ENCODE peak calls at places on chromosomes 5 and 9, in four cellular contexts. B is K562, Z is SK-N-SH, O is H1. A is an unnamed sample.

GRCh38 chr9:89367726-89368437 is 49.6 kb downstream of the SECISBP2 start:
- DNase-seq in Z (no peak), O (no peak), B (no peak), A (no peak)

GRCh38 chr5:34563951-34564705 is 92.0 kb upstream of the RAI14 start:
- DNase-seq in O (no peak), Z (no peak), B (peak; percentile 23), A (no peak)

GRCh38 chr5:64831996-64832395 is 63.3 kb downstream of the CWC27 start:
- DNase-seq in O (no peak), B (no peak), Z (no peak), A (no peak)

GRCh38 chr9:128724744-128725211 is 851 bp upstream of the ZDHHC12 start:
- DNase-seq in Z (peak; percentile 74), O (peak; percentile 84), B (peak; percentile 92), A (peak; percentile 80)

GRCh38 chr5:140169410-140169809 is 5.6 kb upstream of the CYSTM1 start:
- DNase-seq in O (no peak), B (peak; percentile 49), Z (no peak), A (no peak)

GRCh38 chr9:26502311-26502710 is 390.3 kb downstream of the CAAP1 start:
- DNase-seq in Z (no peak), O (no peak), B (no peak), A (peak; percentile 64)

GRCh38 chr5:140468188-140468587 is 66.6 kb downstream of the ANKHD1 start:
- DNase-seq in O (no peak), Z (no peak), B (no peak), A (no peak)

GRCh38 chr9:134390537-134390936 is 64.3 kb downstream of the RXRA start:
- DNase-seq in B (no peak), O (no peak), Z (no peak), A (no peak)

GRCh38 chr5:14177651-14178050 is 34.5 kb downstream of the TRIO start:
- DNase-seq in O (no peak), B (no peak), Z (no peak), A (no peak)

GRCh38 chr9:136512651-136513066 is 29.8 kb upstream of the SEC16A start:
- DNase-seq in B (peak; percentile 96), Z (peak; percentile 89), O (no peak), A (peak; percentile 45)

GRCh38 chr5:143759368-143760136 is 52.4 kb upstream of the HMHB1 start:
- DNase-seq in B (no peak), O (no peak), Z (no peak), A (no peak)

GRCh38 chr5:133938039-133938821 is 30.2 kb downstream of the C5orf15 start:
- DNase-seq in O (no peak), Z (no peak), B (peak; percentile 74), A (no peak)

GRCh38 chr9:121499427-121500164 is at the start of gene GGTA1:
- DNase-seq in O (peak; percentile 71), Z (peak; percentile 90), B (peak; percentile 38), A (peak; percentile 44)

GRCh38 chr9:95507456-95508241 is 9.1 kb downstream of the PTCH1 start:
- DNase-seq in Z (peak; percentile 41), B (peak; percentile 42), O (peak; percentile 75), A (peak; percentile 34)

GRCh38 chr5:74952406-74952805 is 86.2 kb upstream of the FAM169A start:
- DNase-seq in B (no peak), O (no peak), Z (no peak), A (no peak)

GRCh38 chr9:130537346-130538050 is 41.9 kb upstream of the FUBP3 start:
- DNase-seq in Z (peak; percentile 68), B (peak; percentile 87), O (no peak), A (no peak)

GRCh38 chr5:170067574-170068170 is 38.0 kb upstream of the FOXI1 start:
- DNase-seq in B (no peak), O (no peak), Z (no peak), A (no peak)

GRCh38 chr5:154273028-154273617 is 82.6 kb downstream of the GALNT10 start:
- DNase-seq in O (no peak), Z (no peak), B (peak; percentile 55), A (no peak)

GRCh38 chr5:141669519-141669918 is 12.5 kb downstream of the ARAP3 start:
- DNase-seq in Z (no peak), B (peak; percentile 42), O (no peak), A (no peak)

GRCh38 chr5:72682561-72682960 is 133.9 kb upstream of the TNPO1 start:
- DNase-seq in B (no peak), O (no peak), Z (no peak), A (no peak)

GRCh38 chr9:124780757-124781151 is 3.8 kb downstream of the OLFML2A start:
- DNase-seq in O (peak; percentile 35), Z (no peak), B (no peak), A (peak; percentile 3)

GRCh38 chr5:30142432-30142831 is 1051.1 kb upstream of the CDH6 start:
- DNase-seq in B (no peak), Z (no peak), O (no peak), A (no peak)

GRCh38 chr5:91168859-91169258 is 214.3 kb downstream of the ARRDC3 start:
- DNase-seq in Z (no peak), O (no peak), B (no peak), A (no peak)

GRCh38 chr5:154993461-154993860 is 20.1 kb upstream of the KIF4B start:
- DNase-seq in B (no peak), Z (no peak), O (no peak), A (no peak)

GRCh38 chr5:8473827-8474568 is 605.0 kb downstream of the MTRR start:
- DNase-seq in O (peak; percentile 53), B (no peak), Z (no peak), A (peak; percentile 53)

GRCh38 chr5:8473016-8473415 is 604.1 kb downstream of the MTRR start:
- DNase-seq in B (no peak), O (no peak), Z (no peak), A (no peak)

GRCh38 chr5:8470489-8470888 is 601.5 kb downstream of the MTRR start:
- DNase-seq in B (no peak), O (no peak), Z (no peak), A (no peak)

GRCh38 chr5:8478308-8478707 is 609.4 kb downstream of the MTRR start:
- DNase-seq in Z (no peak), B (no peak), O (no peak), A (no peak)

GRCh38 chr5:8474569-8474930 is 605.6 kb downstream of the MTRR start:
- DNase-seq in Z (no peak), B (no peak), O (no peak), A (no peak)
- TF ChIP-seq TEAD4 in Z (no peak), B (no peak), O (no peak), A (no peak)

GRCh38 chr5:89401659-89402058 is 518.7 kb upstream of the MEF2C start:
- DNase-seq in B (no peak), O (no peak), Z (no peak), A (no peak)

GRCh38 chr5:89397096-89397495 is 514.1 kb upstream of the MEF2C start:
- DNase-seq in Z (no peak), O (no peak), B (no peak), A (no peak)

GRCh38 chr5:89399553-89399952 is 516.6 kb upstream of the MEF2C start:
- DNase-seq in O (no peak), Z (no peak), B (no peak), A (no peak)

GRCh38 chr5:89401012-89401411 is 518.0 kb upstream of the MEF2C start:
- DNase-seq in B (no peak), Z (no peak), O (no peak), A (no peak)

DNA sequence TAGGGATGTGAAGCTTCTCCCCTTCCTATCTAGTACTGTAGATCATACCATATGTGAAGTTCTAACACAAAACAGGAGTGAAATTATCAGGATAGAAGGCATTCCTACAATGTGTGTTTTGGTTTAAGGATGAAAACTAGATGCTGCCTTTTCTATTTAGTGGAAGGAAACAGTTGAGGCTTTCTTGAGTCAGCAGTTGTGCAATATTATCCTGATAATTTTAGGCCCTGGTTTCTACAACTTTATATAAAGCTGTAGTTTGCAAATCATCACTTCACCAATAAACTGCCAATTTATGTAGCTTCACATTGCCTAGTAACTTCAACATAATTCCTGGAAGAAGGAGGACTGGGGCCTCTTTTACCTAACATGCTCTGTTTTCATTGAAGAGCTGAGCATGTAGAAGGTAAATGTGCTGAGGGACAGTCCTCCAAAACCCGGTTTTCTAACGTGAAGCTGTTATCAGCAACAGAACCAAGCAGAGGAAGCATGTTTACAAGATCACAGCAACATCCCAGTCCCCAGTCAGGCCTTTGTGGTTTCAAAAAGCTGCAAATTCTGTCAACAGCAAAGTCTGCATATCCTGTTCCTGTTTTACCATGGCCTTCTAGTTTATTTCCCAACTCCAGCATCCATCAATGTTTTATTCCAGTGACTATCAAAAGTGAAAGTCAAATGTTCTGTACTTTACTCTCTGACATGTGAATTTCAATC is 513.4 kb upstream of the MEF2C start:
- DNase-seq in B (peak; percentile 47), O (no peak), Z (no peak), A (no peak)
- TF ChIP-seq TEAD4 in B (peak; percentile 67), O (no peak), Z (no peak), A (no peak)

GRCh38 chr5:40401281-40401680 is 278.4 kb upstream of the PTGER4 start:
- DNase-seq in Z (no peak), O (no peak), B (no peak), A (no peak)
- TF ChIP-seq TEAD4 in Z (no peak), O (no peak), B (no peak), A (no peak)

DNA sequence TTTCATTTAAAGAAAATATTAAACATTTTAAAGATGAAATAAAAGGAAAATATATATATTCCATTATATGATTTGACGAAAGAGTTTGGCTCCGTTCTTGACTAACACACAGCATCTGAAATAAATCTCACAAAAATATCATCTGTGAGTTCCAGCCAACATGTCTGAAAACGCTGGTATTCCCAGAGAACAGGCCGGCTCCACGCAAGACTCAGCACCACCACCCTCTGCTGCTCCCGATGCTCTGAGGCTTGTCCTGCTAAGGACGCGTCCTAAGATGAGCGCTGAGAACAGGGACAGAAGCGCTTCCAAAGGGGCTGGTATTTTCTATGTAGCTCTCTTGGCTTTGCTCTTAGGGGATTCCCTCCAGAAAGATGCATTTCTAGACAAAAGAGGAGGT is 40.6 kb upstream of the N4BP3 start:
- DNase-seq in Z (no peak), O (no peak), B (no peak), A (no peak)
- TF ChIP-seq TEAD4 in Z (no peak), O (no peak), B (no peak), A (no peak)

GRCh38 chr9:33220681-33221567 is 19.0 kb upstream of the SPINK4 start:
- DNase-seq in Z (no peak), B (no peak), O (no peak), A (no peak)

GRCh38 chr9:33225319-33226152 is 14.4 kb upstream of the SPINK4 start:
- DNase-seq in B (peak; percentile 27), O (peak; percentile 60), Z (peak; percentile 38), A (peak; percentile 52)

GRCh38 chr9:33221568-33221884 is 18.4 kb upstream of the SPINK4 start:
- DNase-seq in Z (no peak), O (no peak), B (no peak), A (no peak)

GRCh38 chr9:33222031-33222430 is 17.9 kb upstream of the SPINK4 start:
- DNase-seq in Z (no peak), B (no peak), O (no peak), A (no peak)

GRCh38 chr9:33223696-33224095 is 16.3 kb upstream of the SPINK4 start:
- DNase-seq in O (no peak), Z (no peak), B (no peak), A (no peak)
- TF ChIP-seq TEAD4 in O (no peak), Z (no peak), B (no peak), A (no peak)